ENCODE peak calls at places on chromosomes 12 and 14, in eight cellular contexts. L is endodermal cell, H is endothelial cell, B is pancreas, E is left lung, Y is fibroblast of pulmonary artery, C is progenitor cell of endocrine pancreas, I is adrenal gland. Q is an unnamed sample.

GRCh38 chr14:94682736-94683135 is 70.5 kb downstream of the SERPINA3 start:
- DNase-seq in C (no peak), E (no peak), I (no peak), H (no peak), B (no peak), L (no peak), Y (no peak), Q (no peak)

GRCh38 chr12:124751654-124752355 is 111.9 kb downstream of the SCARB1 start:
- DNase-seq in L (no peak), E (no peak), C (no peak), I (no peak), B (no peak), Y (no peak), H (no peak), Q (no peak)

GRCh38 chr12:1502856-1503255 is 91.5 kb downstream of the FBXL14 start:
- DNase-seq in B (no peak), L (no peak), Y (no peak), H (no peak), E (no peak), I (no peak), C (no peak), Q (no peak)

GRCh38 chr12:116384629-116385485 is 107.4 kb upstream of the MED13L start:
- DNase-seq in I (no peak), C (no peak), E (no peak), B (no peak), Y (peak; percentile 68), H (no peak), L (peak; percentile 85), Q (no peak)

GRCh38 chr12:76144253-76144564 is 59.7 kb upstream of the NAP1L1 start:
- DNase-seq in Y (peak; percentile 74), E (no peak), B (no peak), H (no peak), I (no peak), L (no peak), C (no peak), Q (no peak)

GRCh38 chr14:104424406-104425072 is 155.0 kb upstream of the C14orf180 start:
- DNase-seq in L (peak; percentile 44), E (no peak), I (no peak), B (no peak), C (no peak), Y (no peak), H (no peak), Q (peak; percentile 57)

GRCh38 chr14:29710015-29710414 is 217.6 kb downstream of the PRKD1 start:
- DNase-seq in I (no peak), C (no peak), H (no peak), Y (peak; percentile 31), B (no peak), L (no peak), E (no peak), Q (no peak)

GRCh38 chr14:58716706-58717105 is 78.9 kb downstream of the DACT1 start:
- DNase-seq in L (no peak), E (no peak), B (no peak), Y (no peak), I (no peak), C (no peak), H (no peak), Q (no peak)

GRCh38 chr12:28035483-28035882 is 63.0 kb upstream of the PTHLH start:
- DNase-seq in E (no peak), I (no peak), B (no peak), Y (peak; percentile 66), L (no peak), C (no peak), H (no peak), Q (no peak)

GRCh38 chr14:96246535-96246839 is 9.5 kb upstream of the BDKRB1 start:
- DNase-seq in C (no peak), L (no peak), I (no peak), B (no peak), Y (peak; percentile 93), E (no peak), H (no peak), Q (no peak)

GRCh38 chr12:43861847-43862150 is 25.9 kb downstream of the TMEM117 start:
- DNase-seq in E (no peak), C (no peak), H (no peak), Y (no peak), B (no peak), L (no peak), I (no peak), Q (no peak)

GRCh38 chr12:63208956-63209355 is 58.0 kb upstream of the AVPR1A start:
- DNase-seq in Y (no peak), H (no peak), C (no peak), L (no peak), B (no peak), E (no peak), I (no peak), Q (no peak)

GRCh38 chr12:13196302-13196921 is at the start of gene EMP1:
- DNase-seq in B (peak; percentile 86), E (peak; percentile 94), Y (peak; percentile 100), H (no peak), I (peak; percentile 96), C (no peak), L (no peak), Q (no peak)

GRCh38 chr12:15546102-15546701 is 223.9 kb downstream of the PTPRO start:
- DNase-seq in B (no peak), L (no peak), H (no peak), C (no peak), E (no peak), Y (no peak), I (no peak), Q (no peak)

GRCh38 chr12:113050808-113051207 is 5.7 kb upstream of the DTX1 start:
- DNase-seq in I (no peak), C (no peak), L (no peak), H (no peak), E (no peak), Y (no peak), B (no peak), Q (no peak)

GRCh38 chr12:20628388-20628787 is 66.7 kb upstream of the SLCO1C1 start:
- DNase-seq in C (no peak), I (no peak), B (no peak), E (no peak), L (no peak), H (no peak), Y (no peak), Q (no peak)

GRCh38 chr12:68745376-68745903 is 536 bp upstream of the SLC35E3 start:
- DNase-seq in H (no peak), C (no peak), Y (no peak), B (no peak), I (no peak), L (no peak), E (no peak), Q (no peak)

GRCh38 chr12:113276946-113277500 is 55.8 kb downstream of the TPCN1 start:
- DNase-seq in E (peak; percentile 23), Y (no peak), B (no peak), H (no peak), C (no peak), I (no peak), L (no peak), Q (no peak)

GRCh38 chr12:85874064-85874463 is at the start of gene NTS:
- DNase-seq in Y (no peak), L (peak; percentile 78), B (no peak), E (no peak), C (no peak), H (peak; percentile 11), I (no peak), Q (no peak)

GRCh38 chr12:46332260-46332659 is 40.3 kb downstream of the SLC38A2 start:
- DNase-seq in H (no peak), C (no peak), L (no peak), I (no peak), E (no peak), Y (peak; percentile 42), B (no peak), Q (no peak)

GRCh38 chr12:32183646-32184045 is 77.0 kb downstream of the BICD1 start:
- DNase-seq in C (no peak), E (no peak), I (no peak), L (no peak), Y (no peak), H (peak; percentile 31), B (no peak), Q (no peak)

GRCh38 chr12:31590730-31591307 is at the start of gene DENND5B:
- DNase-seq in E (peak; percentile 63), C (peak; percentile 91), I (peak; percentile 83), B (peak; percentile 81), L (peak; percentile 90), H (peak; percentile 78), Y (peak; percentile 76), Q (peak; percentile 90)

GRCh38 chr12:65561798-65562382 is 262.4 kb upstream of the HMGA2 start:
- DNase-seq in C (no peak), B (no peak), H (no peak), I (no peak), Y (peak; percentile 71), L (no peak), E (no peak), Q (no peak)

GRCh38 chr14:32756775-32757174 is 181.9 kb upstream of the NPAS3 start:
- DNase-seq in C (no peak), H (no peak), E (no peak), I (no peak), Y (no peak), B (no peak), L (no peak), Q (no peak)

GRCh38 chr14:71384007-71384605 is 476.8 kb downstream of the PCNX1 start:
- DNase-seq in Y (no peak), H (no peak), C (no peak), B (peak; percentile 55), E (no peak), L (no peak), I (no peak), Q (no peak)

GRCh38 chr14:37591311-37591940 is 3.6 kb downstream of the FOXA1 start:
- DNase-seq in C (peak; percentile 68), H (peak; percentile 50), E (no peak), B (no peak), L (peak; percentile 93), Y (no peak), I (no peak), Q (peak; percentile 61)
- TF ChIP-seq CTCF in C (peak; percentile 68), H (peak; percentile 22), E (no peak), B (no peak), L (peak; percentile 80), Y (no peak), I (no peak), Q (peak; percentile 29)

GRCh38 chr14:93303659-93304058 is 29.2 kb downstream of the BTBD7 start:
- DNase-seq in E (no peak), Y (peak; percentile 45), B (no peak), I (peak; percentile 70), L (no peak), C (no peak), H (no peak), Q (no peak)
- TF ChIP-seq CTCF in E (no peak), Y (no peak), B (no peak), I (no peak), L (no peak), C (no peak), H (no peak), Q (no peak)

DNA sequence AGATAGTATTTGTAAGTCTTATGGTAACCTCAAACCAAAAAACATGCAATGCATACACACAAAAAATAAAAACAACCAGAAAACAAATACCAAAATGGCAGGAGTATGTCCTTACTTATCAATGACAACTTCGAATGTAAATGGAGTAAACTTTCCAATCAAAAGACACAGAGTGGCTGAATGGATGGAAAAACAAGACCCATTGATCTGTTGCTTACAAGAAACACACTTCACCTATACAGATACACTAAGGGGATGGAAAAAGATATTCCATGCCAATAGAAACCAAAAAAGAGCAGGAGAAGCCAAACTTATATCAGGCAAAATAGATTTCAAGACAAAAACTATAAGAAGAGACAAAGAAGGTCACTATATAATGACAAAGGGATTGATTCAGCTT is 8.7 kb upstream of the DCAF5 start:
- DNase-seq in I (no peak), Y (no peak), E (no peak), L (no peak), C (no peak), B (no peak), H (no peak), Q (no peak)
- TF ChIP-seq CTCF in I (no peak), Y (no peak), E (no peak), L (no peak), C (no peak), B (no peak), H (no peak), Q (no peak)

GRCh38 chr12:111766608-111767361 is at the start of gene ALDH2:
- DNase-seq in C (peak; percentile 72), L (peak; percentile 98), H (peak; percentile 80), B (peak; percentile 78), I (peak; percentile 81), E (peak; percentile 83), Y (peak; percentile 53), Q (peak; percentile 91)
- TF ChIP-seq CTCF in C (peak; percentile 16), L (peak; percentile 15), H (no peak), B (no peak), I (no peak), E (no peak), Y (no peak), Q (no peak)